ENCODE peak calls at places on chromosomes 6 and 20, in seven cellular contexts. D, P, B, K, W, N and S are unnamed samples.

GRCh38 chr6:74574794-74575193 is 631.1 kb downstream of the COL12A1 start:
- DNase-seq in D (no peak), P (peak; percentile 46), B (no peak), K (peak; percentile 59), W (no peak), N (peak; percentile 51), S (no peak)

GRCh38 chr20:5864873-5865582 is 85.3 kb downstream of the TRMT6 start:
- DNase-seq in D (no peak), P (no peak), B (no peak), K (peak; percentile 61), W (no peak), N (no peak), S (no peak)

GRCh38 chr20:64239449-64240242 is 15.9 kb upstream of the PCMTD2 start:
- DNase-seq in D (no peak), P (no peak), B (peak; percentile 44), K (no peak), W (peak; percentile 30), N (no peak), S (peak; percentile 49)

GRCh38 chr6:13479206-13479797 is 8.1 kb downstream of the GFOD1 start:
- DNase-seq in D (no peak), P (no peak), B (no peak), K (no peak), W (no peak), N (no peak), S (no peak)

GRCh38 chr20:19264191-19264590 is 51.7 kb downstream of the SLC24A3 start:
- DNase-seq in D (no peak), P (no peak), B (no peak), K (no peak), W (no peak), N (peak; percentile 16), S (no peak)

GRCh38 chr6:34047913-34048867 is 97.7 kb downstream of the GRM4 start:
- DNase-seq in D (no peak), P (no peak), B (no peak), K (no peak), W (no peak), N (peak; percentile 62), S (no peak)

GRCh38 chr6:100622907-100623692 is 158.4 kb upstream of the SIM1 start:
- DNase-seq in D (no peak), P (no peak), B (no peak), K (peak; percentile 66), W (no peak), N (no peak), S (no peak)

GRCh38 chr20:44026932-44027685 is 112.5 kb downstream of the TOX2 start:
- DNase-seq in D (no peak), P (no peak), B (no peak), K (no peak), W (no peak), N (no peak), S (peak; percentile 41)

GRCh38 chr6:27871919-27872633 is 40.1 kb downstream of the OR2B2 start:
- DNase-seq in D (peak; percentile 99), P (peak; percentile 88), B (peak; percentile 74), K (peak; percentile 99), W (no peak), N (peak; percentile 89), S (peak; percentile 80)

GRCh38 chr6:104669483-104669882 is 190.2 kb downstream of the HACE1 start:
- DNase-seq in D (no peak), P (no peak), B (no peak), K (no peak), W (no peak), N (no peak), S (no peak)

GRCh38 chr6:132812756-132813172 is 1.6 kb upstream of the RPS12 start:
- DNase-seq in D (no peak), P (peak; percentile 19), B (no peak), K (no peak), W (no peak), N (peak; percentile 44), S (no peak)

GRCh38 chr6:156809034-156809433 is 31.9 kb downstream of the ARID1B start:
- DNase-seq in D (no peak), P (no peak), B (no peak), K (peak; percentile 40), W (no peak), N (peak; percentile 10), S (no peak)

GRCh38 chr20:41356951-41357350 is 9.7 kb downstream of the EMILIN3 start:
- DNase-seq in D (no peak), P (no peak), B (no peak), K (no peak), W (peak; percentile 30), N (no peak), S (no peak)

GRCh38 chr6:141510803-141511202 is 621.9 kb upstream of the GJE1 start:
- DNase-seq in D (no peak), P (no peak), B (no peak), K (no peak), W (no peak), N (no peak), S (no peak)

GRCh38 chr20:10647471-10647870 is 26.3 kb downstream of the JAG1 start:
- DNase-seq in D (no peak), P (peak; percentile 53), B (peak; percentile 68), K (no peak), W (no peak), N (peak; percentile 83), S (no peak)
- H3K27ac ChIP-seq in D (no peak overlapping the region), P (no peak overlapping the region), B (peak overlapping the region; percentile 99), K (no peak overlapping the region), W (no peak overlapping the region), N (no peak overlapping the region), S (no peak overlapping the region)

GRCh38 chr20:47676219-47676721 is 109.0 kb downstream of the SULF2 start:
- DNase-seq in D (no peak), P (peak; percentile 51), B (peak; percentile 39), K (no peak), W (no peak), N (peak; percentile 89), S (no peak)

GRCh38 chr20:47677314-47678129 is 107.8 kb downstream of the SULF2 start:
- DNase-seq in D (peak; percentile 22), P (peak; percentile 75), B (peak; percentile 54), K (peak; percentile 11), W (no peak), N (peak; percentile 95), S (no peak)

GRCh38 chr20:47678130-47678453 is 107.2 kb downstream of the SULF2 start:
- DNase-seq in D (no peak), P (no peak), B (no peak), K (no peak), W (no peak), N (no peak), S (no peak)

GRCh38 chr20:47675190-47676142 is 109.8 kb downstream of the SULF2 start:
- DNase-seq in D (no peak), P (peak; percentile 43), B (no peak), K (no peak), W (no peak), N (peak; percentile 75), S (no peak)

GRCh38 chr20:47676912-47677311 is 108.4 kb downstream of the SULF2 start:
- DNase-seq in D (no peak), P (no peak), B (no peak), K (no peak), W (no peak), N (no peak), S (no peak)
- H3K36me3 ChIP-seq in D (no peaks in the 10 kb centered on the region), P (no peaks in the 10 kb centered on the region), B (no peaks in the 10 kb centered on the region), K (no peaks in the 10 kb centered on the region), W (no peaks in the 10 kb centered on the region), N (peaks cover 71% of the 10 kb centered on the region), S (no peaks in the 10 kb centered on the region)

GRCh38 chr6:110741517-110741916 is 73.8 kb downstream of the CDK19 start:
- DNase-seq in D (no peak), P (no peak), B (no peak), K (no peak), W (no peak), N (no peak), S (no peak)

GRCh38 chr6:110738899-110739365 is 76.3 kb downstream of the CDK19 start:
- DNase-seq in D (no peak), P (no peak), B (no peak), K (no peak), W (no peak), N (no peak), S (no peak)
- H3K4me3 ChIP-seq in D (no peak overlapping the region), P (no peak overlapping the region), B (no peak overlapping the region), K (no peak overlapping the region), W (no peak overlapping the region), N (no peak overlapping the region), S (no peak overlapping the region)

DNA sequence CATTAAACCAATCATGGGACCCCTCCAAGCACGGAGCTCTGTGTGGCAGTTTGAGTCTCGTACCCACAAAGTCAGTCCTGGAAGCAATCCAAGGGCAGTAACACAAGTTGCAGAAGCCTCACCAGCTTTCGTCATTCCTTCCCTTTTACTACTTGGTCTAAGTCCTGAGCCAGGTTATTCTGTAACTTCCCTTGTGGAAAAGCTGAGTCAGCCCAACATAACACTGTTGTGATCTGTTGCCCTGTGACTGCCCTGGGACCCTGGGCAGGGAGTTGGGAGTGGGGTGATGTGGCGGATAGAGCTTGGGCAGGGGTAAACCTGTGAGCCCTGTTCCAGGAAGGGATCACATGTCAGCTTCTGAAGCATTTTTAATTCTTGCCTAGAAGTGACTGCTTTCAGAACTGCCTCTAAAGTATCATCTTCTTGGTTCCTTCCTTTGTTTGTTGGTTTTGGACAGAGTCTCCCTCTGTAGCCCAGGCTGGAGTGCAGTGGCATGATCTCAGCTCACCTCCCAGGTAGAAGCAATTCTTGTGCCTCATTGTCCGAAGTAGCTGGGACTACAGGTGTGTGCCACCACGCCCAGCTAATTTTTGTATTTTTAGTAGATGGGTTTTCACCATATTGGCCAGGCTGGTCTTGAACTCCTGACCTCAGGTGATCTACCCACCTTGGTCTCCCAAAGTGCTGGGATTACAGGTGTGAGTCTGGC is 183.7 kb upstream of the JAG1 start:
- DNase-seq in D (no peak), P (no peak), B (no peak), K (peak; percentile 65), W (no peak), N (no peak), S (no peak)
- H3K27ac ChIP-seq in D (no peak overlapping the region), P (no peak overlapping the region), B (no peak overlapping the region), K (no peak overlapping the region), W (no peak overlapping the region), N (no peak overlapping the region), S (no peak overlapping the region)

DNA sequence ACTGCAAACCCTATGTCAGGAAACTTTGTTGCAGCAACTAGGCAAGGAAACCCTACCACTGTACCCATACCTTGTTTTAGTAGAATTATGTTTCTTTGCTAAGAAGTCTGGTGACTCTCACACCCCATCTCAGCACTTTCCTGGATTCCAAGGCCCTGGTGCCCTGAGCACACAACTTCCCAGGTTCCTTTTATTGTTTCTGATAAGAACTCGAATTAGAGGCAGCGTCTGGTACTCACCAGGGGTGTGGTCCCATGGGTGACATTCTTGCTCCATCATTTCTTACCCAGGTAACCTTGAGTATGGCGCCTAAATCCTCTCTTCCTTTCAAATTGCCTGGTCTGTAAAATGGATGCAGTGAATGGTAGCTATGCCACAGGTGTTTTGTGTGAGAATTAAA is 34.1 kb downstream of the MYB start:
- DNase-seq in D (no peak), P (no peak), B (no peak), K (no peak), W (no peak), N (no peak), S (no peak)
- H3K36me3 ChIP-seq in D (no peaks in the 10 kb centered on the region), P (no peaks in the 10 kb centered on the region), B (no peaks in the 10 kb centered on the region), K (no peaks in the 10 kb centered on the region), W (no peaks in the 10 kb centered on the region), N (no peaks in the 10 kb centered on the region), S (no peaks in the 10 kb centered on the region)